ENCODE peak calls at places on chromosomes 5 and 9, in six cellular contexts. B, H, W, U, F and Q are unnamed samples.

GRCh38 chr9:4579011-4579410 is 83.1 kb upstream of the PLPP6 start:
- DNase-seq in B (no peak), H (no peak), W (no peak), U (no peak), F (peak), Q (peak)

GRCh38 chr9:33465096-33465495 is 8.6 kb downstream of the NOL6 start:
- DNase-seq in B (no peak), H (peak), W (no peak), U (no peak), F (no peak), Q (no peak)

GRCh38 chr9:106286249-106286648 is 576.7 kb upstream of the ZNF462 start:
- DNase-seq in B (peak), H (no peak), W (peak), U (no peak), F (no peak), Q (peak)

GRCh38 chr9:33619666-33620404 is 95.8 kb downstream of the ANKRD18B start:
- DNase-seq in B (peak), H (no peak), W (peak), U (no peak), F (peak), Q (peak)

GRCh38 chr5:143395638-143396352 is 7.7 kb downstream of the NR3C1 start:
- DNase-seq in B (no peak), H (no peak), W (no peak), U (no peak), F (no peak), Q (no peak)

GRCh38 chr5:157518963-157519362 is 56.6 kb downstream of the ADAM19 start:
- DNase-seq in B (no peak), H (no peak), W (no peak), U (no peak), F (no peak), Q (no peak)

GRCh38 chr5:149543361-149544198 is 7.7 kb downstream of the CSNK1A1 start:
- DNase-seq in B (no peak), H (no peak), W (no peak), U (no peak), F (no peak), Q (peak)

GRCh38 chr9:32426278-32426939 is 42.0 kb downstream of the ACO1 start:
- DNase-seq in B (peak), H (no peak), W (peak), U (no peak), F (peak), Q (no peak)

GRCh38 chr9:96169488-96169887 is 132.5 kb downstream of the HSD17B3 start:
- DNase-seq in B (peak), H (peak), W (peak), U (no peak), F (peak), Q (peak)

GRCh38 chr5:83721878-83722779 is 1.5 kb upstream of the HAPLN1 start:
- DNase-seq in B (peak), H (peak), W (peak), U (no peak), F (peak), Q (peak)

GRCh38 chr9:731474-731873 is 110.0 kb upstream of the DMRT1 start:
- DNase-seq in B (no peak), H (no peak), W (no peak), U (no peak), F (no peak), Q (no peak)

GRCh38 chr5:168724227-168724626 is 145.1 kb upstream of the PANK3 start:
- DNase-seq in B (no peak), H (no peak), W (no peak), U (no peak), F (no peak), Q (no peak)

GRCh38 chr5:159638954-159639559 is 277.2 kb upstream of the ADRA1B start:
- DNase-seq in B (no peak), H (no peak), W (no peak), U (no peak), F (no peak), Q (peak)

GRCh38 chr5:119743927-119744326 is 114.6 kb downstream of the FAM170A start:
- DNase-seq in B (peak), H (no peak), W (no peak), U (no peak), F (peak), Q (peak)

GRCh38 chr5:1737790-1738405 is 61.7 kb downstream of the MRPL36 start:
- DNase-seq in B (no peak), H (no peak), W (peak), U (no peak), F (peak), Q (peak)

GRCh38 chr9:68949271-68950000 is 64.5 kb downstream of the PRKACG start:
- DNase-seq in B (no peak), H (no peak), W (no peak), U (no peak), F (no peak), Q (no peak)

GRCh38 chr5:95238560-95239325 is 46.2 kb downstream of the MCTP1 start:
- DNase-seq in B (no peak), H (no peak), W (peak), U (no peak), F (peak), Q (peak)

GRCh38 chr9:125233678-125234077 is 7.5 kb downstream of the HSPA5 start:
- DNase-seq in B (peak), H (no peak), W (peak), U (no peak), F (peak), Q (peak)

GRCh38 chr9:114348906-114349482 is 19.3 kb downstream of the ORM2 start:
- DNase-seq in B (peak), H (no peak), W (peak), U (peak), F (peak), Q (peak)
- H3K4me3 ChIP-seq in B (no peak), H (no peak), W (no peak), U (no peak), F (no peak), Q (no peak)

DNA sequence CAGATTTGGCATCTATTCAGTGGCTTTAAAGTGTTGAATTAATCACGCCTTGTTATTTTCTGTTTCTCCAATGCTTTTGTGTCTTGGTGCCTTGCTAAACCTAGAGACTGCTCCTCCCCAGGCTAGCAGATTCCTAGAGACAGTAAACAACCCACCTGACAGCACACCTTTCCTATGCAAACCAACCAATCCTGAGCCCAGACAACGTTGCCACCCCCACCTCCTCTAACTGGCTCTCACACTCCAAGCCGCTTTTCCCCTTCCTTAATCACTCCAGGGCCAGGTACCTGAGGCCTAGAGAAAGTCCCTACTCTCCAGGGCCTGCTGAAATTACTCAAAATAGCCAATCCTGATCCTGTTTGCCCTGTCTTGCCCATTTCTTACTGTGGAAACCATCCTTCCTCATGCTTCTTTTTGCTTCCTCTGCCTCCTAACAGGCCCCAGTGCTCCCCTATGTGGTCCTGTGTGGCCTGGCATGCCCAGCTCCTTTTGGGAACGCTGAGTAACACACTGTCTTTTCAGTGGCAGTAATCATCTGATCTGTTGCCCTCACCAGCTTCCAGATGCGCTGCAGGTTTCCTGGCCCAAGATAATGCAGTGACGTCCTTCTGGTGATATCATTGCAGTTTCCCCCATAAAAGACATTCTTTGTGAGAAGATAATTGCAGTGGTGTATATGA is 53.4 kb downstream of the GAS1 start:
- DNase-seq in B (no peak), H (no peak), W (no peak), U (no peak), F (peak), Q (no peak)
- TF ChIP-seq CTCF in B (no peak), H (no peak), W (no peak), U (no peak), F (peak), Q (peak)

GRCh38 chr5:112979723-112980122 is 3.1 kb downstream of the DCP2 start:
- DNase-seq in B (no peak), H (no peak), W (no peak), U (no peak), F (no peak), Q (no peak)
- H3K4me3 ChIP-seq in B (no peak), H (no peak), W (peak), U (no peak), F (peak), Q (no peak)

GRCh38 chr5:82106806-82107205 is 135.0 kb downstream of the ATG10 start:
- DNase-seq in B (no peak), H (no peak), W (no peak), U (no peak), F (peak), Q (no peak)

GRCh38 chr5:82109013-82109412 is 137.2 kb downstream of the ATG10 start:
- DNase-seq in B (no peak), H (no peak), W (no peak), U (no peak), F (no peak), Q (no peak)

GRCh38 chr5:82105457-82105856 is 133.6 kb downstream of the ATG10 start:
- DNase-seq in B (no peak), H (no peak), W (peak), U (no peak), F (peak), Q (no peak)

GRCh38 chr5:82106207-82106606 is 134.4 kb downstream of the ATG10 start:
- DNase-seq in B (no peak), H (no peak), W (peak), U (no peak), F (peak), Q (peak)

DNA sequence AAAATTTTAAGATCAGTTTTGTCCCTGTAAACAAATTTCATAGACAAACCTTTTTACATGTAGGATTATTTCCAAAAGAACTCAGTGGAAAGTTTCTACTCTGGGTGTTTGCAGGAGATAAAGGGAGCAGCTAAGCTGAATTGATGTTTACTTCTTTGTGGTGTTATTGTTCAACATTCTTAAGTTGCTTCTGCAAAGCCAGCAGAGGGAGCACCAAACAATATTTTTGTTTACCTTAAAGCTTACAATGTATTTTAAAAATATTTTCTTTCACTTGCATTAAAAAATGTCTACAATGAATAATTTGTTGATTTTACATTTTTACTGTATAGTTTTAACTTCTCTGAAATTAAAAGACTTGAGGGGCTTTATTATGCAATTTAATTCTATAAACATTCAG is 135.5 kb downstream of the ATG10 start:
- DNase-seq in B (peak), H (no peak), W (peak), U (no peak), F (peak), Q (peak)
- TF ChIP-seq CTCF in B (peak), H (peak), W (peak), U (no peak), F (peak), Q (peak)